ENCODE peak calls at places on chromosomes 16 and 17, in four cellular contexts. L is fibroblast of mammary gland, X is HepG2, P is uterus. W is an unnamed sample.

GRCh38 chr17:32875904-32876413 is 965 bp downstream of the MYO1D start:
- DNase-seq in X (no peak), P (no peak), L (peak; percentile 56), W (no peak)

GRCh38 chr17:35914354-35914753 is 16.2 kb downstream of the RDM1 start:
- DNase-seq in L (no peak), X (no peak), P (no peak), W (no peak)

GRCh38 chr17:4199818-4200402 is 56.9 kb downstream of the CYB5D2 start:
- DNase-seq in L (peak; percentile 63), X (peak; percentile 36), P (no peak), W (peak; percentile 57)

GRCh38 chr17:28684963-28685362 is 23.0 kb downstream of the SUPT6H start:
- DNase-seq in L (peak; percentile 50), P (no peak), X (peak; percentile 65), W (peak; percentile 21)

GRCh38 chr17:5763595-5763994 is 179.3 kb upstream of the NLRP1 start:
- DNase-seq in X (peak; percentile 75), L (no peak), P (no peak), W (no peak)

GRCh38 chr16:88454315-88455057 is 1.4 kb downstream of the ZFPM1 start:
- DNase-seq in L (no peak), X (no peak), P (no peak), W (no peak)

GRCh38 chr16:68356249-68356918 is 45.6 kb downstream of the PRMT7 start:
- DNase-seq in L (no peak), P (no peak), X (no peak), W (no peak)

GRCh38 chr16:49281843-49282642 is 405 bp upstream of the CBLN1 start:
- DNase-seq in X (no peak), P (peak; percentile 47), L (peak; percentile 54), W (peak; percentile 58)

GRCh38 chr17:6608321-6608720 is 32.2 kb downstream of the KIAA0753 start:
- DNase-seq in P (no peak), X (no peak), L (peak; percentile 60), W (peak; percentile 30)

GRCh38 chr17:80892019-80892855 is 99.4 kb upstream of the CHMP6 start:
- DNase-seq in X (no peak), P (peak; percentile 84), L (peak; percentile 97), W (peak; percentile 91)

GRCh38 chr16:681746-682427 is 1.7 kb downstream of the STUB1 start:
- DNase-seq in L (peak; percentile 66), P (no peak), X (no peak), W (peak; percentile 42)

GRCh38 chr16:26051078-26051477 is 359.3 kb downstream of the HS3ST4 start:
- DNase-seq in L (no peak), P (no peak), X (no peak), W (no peak)

GRCh38 chr16:71796501-71796900 is 12.1 kb downstream of the AP1G1 start:
- DNase-seq in L (no peak), X (no peak), P (no peak), W (no peak)

GRCh38 chr17:2901582-2901981 is 105.3 kb downstream of the RAP1GAP2 start:
- DNase-seq in P (no peak), X (no peak), L (no peak), W (no peak)

GRCh38 chr17:68328676-68329075 is 37.4 kb downstream of the ARSG start:
- DNase-seq in X (no peak), P (no peak), L (no peak), W (no peak)

GRCh38 chr17:30161601-30162000 is 45.0 kb downstream of the NSRP1 start:
- DNase-seq in P (no peak), L (no peak), X (no peak), W (no peak)

GRCh38 chr17:65489413-65490170 is 71.9 kb downstream of the AXIN2 start:
- DNase-seq in X (no peak), L (peak; percentile 12), P (no peak), W (peak; percentile 9)

GRCh38 chr17:74736423-74737298 is at the start of gene RAB37:
- DNase-seq in P (no peak), L (peak; percentile 44), X (peak; percentile 99), W (no peak)

GRCh38 chr17:28948873-28949184 is 2.5 kb downstream of the PHF12 start:
- DNase-seq in X (no peak), L (peak; percentile 40), P (no peak), W (no peak)

GRCh38 chr17:81871387-81872120 is 417 bp upstream of the ARHGDIA start:
- DNase-seq in L (peak; percentile 83), P (peak; percentile 94), X (peak; percentile 86), W (peak; percentile 97)

GRCh38 chr16:5604770-5605169 is 507.2 kb upstream of the EEF2KMT start:
- DNase-seq in X (peak; percentile 23), L (no peak), P (no peak), W (no peak)

GRCh38 chr16:30623558-30624283 is 13.5 kb upstream of the ZNF689 start:
- DNase-seq in L (peak; percentile 43), X (no peak), P (no peak), W (no peak)

GRCh38 chr16:15907863-15908478 is 19.6 kb upstream of the CEP20 start:
- DNase-seq in P (no peak), X (peak; percentile 89), L (peak; percentile 45), W (no peak)

GRCh38 chr17:48724241-48725004 is 1.4 kb downstream of the PRAC2 start:
- DNase-seq in L (peak; percentile 73), P (peak; percentile 83), X (peak; percentile 56), W (peak; percentile 87)

DNA sequence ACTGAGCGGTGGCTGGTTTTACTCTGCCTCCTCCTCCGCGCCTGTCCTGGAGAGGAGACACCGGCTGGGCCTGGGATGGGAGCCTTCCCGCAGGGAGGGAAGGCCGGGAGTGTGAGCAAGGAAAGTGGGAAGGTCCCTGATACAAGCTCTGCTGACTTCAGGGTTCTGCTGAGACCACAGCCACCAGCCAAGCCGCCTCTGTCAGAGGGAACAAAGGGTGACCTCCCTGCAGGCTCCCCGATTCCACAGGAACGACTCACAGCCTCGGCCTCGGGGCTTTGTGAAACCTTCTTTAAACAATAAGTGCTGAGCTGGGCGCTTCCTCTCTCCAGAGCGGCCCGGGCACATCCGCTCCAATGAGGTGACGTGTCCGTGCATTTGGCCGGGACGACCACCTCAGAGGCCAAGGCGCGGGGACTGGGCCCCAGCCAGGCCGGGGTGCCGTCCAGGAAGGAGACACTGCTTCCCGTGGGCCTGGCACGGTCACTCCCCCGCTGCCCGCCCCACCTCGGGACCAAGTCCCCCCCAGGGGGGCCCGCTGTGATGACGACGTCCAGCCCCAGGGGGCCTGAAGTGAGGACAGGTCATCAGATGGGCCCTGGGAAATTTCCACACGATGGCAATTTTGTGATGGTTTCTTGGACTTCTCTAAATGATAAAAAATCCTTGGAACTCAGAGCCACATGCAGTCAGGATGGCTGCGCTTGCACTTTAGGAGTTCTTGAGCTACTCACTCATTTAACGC is 11.8 kb upstream of the CIBAR2 start:
- DNase-seq in P (peak; percentile 75), L (peak; percentile 84), X (no peak), W (peak; percentile 92)
- H3K4me3 ChIP-seq in P (no peak overlapping the region), L (no peak overlapping the region), X (no peak overlapping the region), W (no peak overlapping the region)

DNA sequence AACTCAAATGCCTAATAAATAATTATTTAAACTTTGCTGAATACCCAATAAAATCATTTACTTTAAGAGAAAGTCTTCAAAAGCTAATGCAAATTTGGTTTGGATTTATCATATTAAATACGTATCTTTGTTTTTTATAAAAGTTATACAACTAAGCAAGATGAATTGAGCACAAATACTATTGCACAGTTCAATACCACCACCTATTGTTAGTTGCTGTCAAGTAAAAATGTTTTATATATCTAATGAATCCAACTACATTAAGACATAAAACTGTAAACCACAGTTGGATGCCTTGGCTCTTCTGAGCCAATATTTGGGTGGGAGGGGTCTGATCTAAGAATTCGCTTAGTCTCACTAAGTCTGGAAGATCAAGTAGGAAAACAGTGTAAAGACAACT is 7.7 kb downstream of the FBXL20 start:
- DNase-seq in P (no peak), X (no peak), L (peak; percentile 30), W (no peak)
- TF ChIP-seq CTCF in P (no peak), X (no peak), L (no peak), W (no peak)

DNA sequence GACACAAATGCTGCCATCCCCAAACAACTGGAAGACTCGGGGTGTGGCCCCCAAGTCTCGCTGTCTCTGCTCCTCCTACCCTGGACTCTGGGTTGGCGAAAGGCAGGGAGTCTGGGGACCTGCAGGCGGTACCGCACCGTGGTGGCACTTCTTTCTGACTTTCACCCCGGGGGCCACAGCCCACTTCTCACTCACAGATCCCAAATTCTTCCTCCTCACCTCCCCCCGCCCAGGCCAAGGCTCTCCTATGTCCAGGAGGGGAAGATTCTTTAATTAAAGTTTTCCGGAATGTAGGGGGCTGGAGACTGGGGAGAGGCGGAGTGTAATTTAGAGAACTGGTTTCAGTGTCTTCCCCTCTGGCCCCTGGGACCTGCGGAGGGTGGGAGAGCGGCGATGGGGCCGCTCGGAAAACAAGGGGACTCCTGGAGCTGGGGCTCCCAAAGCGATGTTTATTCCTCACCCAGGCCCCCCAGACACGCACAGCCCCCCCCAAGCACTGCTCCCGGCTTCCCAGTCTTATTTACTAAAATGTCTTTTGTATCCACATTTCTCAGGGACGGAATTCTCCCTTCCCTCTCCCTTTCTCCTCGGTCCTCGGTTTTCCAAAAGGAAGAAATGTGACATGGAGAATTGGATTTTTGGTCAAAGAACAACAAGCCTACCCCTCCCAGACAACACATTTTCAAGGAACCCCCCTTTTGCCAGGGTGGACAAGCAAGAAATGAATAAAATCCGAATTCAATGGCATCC is 1.2 kb downstream of the WNT3 start:
- DNase-seq in P (no peak), X (no peak), L (no peak), W (no peak)
- H3K4me3 ChIP-seq in P (no peak overlapping the region), X (no peak overlapping the region), L (no peak overlapping the region), W (no peak overlapping the region)

DNA sequence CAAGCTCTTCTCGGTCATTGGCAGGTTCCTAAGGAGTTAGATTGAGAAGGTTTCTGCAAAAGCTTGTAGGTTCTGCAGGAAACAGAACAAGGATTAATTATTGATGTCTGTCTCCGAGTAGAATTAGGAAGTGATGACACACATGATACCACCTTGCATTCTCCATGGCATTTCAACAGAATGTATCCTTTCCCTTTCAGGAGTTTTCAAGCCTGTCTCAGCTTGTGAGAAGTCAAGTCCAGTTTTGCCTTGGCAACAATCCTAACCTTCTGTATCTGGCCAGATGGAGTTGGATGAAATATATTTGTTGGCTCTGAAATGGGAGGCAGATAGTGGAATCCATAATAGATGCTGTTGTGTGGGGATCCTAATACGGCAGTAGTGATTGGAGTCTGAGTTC is 235.5 kb downstream of the SHISA9 start:
- DNase-seq in L (no peak), X (no peak), P (no peak), W (no peak)
- TF ChIP-seq CTCF in L (no peak), X (no peak), P (no peak), W (no peak)

GRCh38 chr17:50345443-50346312 is at the start of gene XYLT2:
- DNase-seq in L (peak; percentile 72), X (peak; percentile 67), P (peak; percentile 86), W (peak; percentile 84)
- H3K4me3 ChIP-seq in L (peak within 1 kb of the TSS; percentile 81), X (peak within 1 kb of the TSS; percentile 87), P (peak within 1 kb of the TSS; percentile 87), W (peak within 1 kb of the TSS; percentile 88)

GRCh38 chr16:85395913-85396878 is 216.9 kb upstream of the GSE1 start:
- DNase-seq in P (peak; percentile 59), L (peak; percentile 44), X (no peak), W (peak; percentile 71)
- TF ChIP-seq CTCF in P (no peak), L (no peak), X (no peak), W (no peak)